ENCODE peak calls at places on chromosome 5, in six cellular contexts. C is brain microvascular endothelial cell, P is WERI-Rb-1, S is heart left ventricle, R is GM12878, Y is right lobe of liver. L is an unnamed sample.

GRCh38 chr5:36688722-36689121 is 82.3 kb downstream of the SLC1A3 start:
- DNase-seq in C (no peak), P (peak; percentile 33), S (no peak), R (no peak), Y (no peak), L (no peak)

GRCh38 chr5:74540582-74540981 is 99.9 kb downstream of the ENC1 start:
- DNase-seq in C (no peak), P (no peak), S (no peak), R (no peak), Y (no peak), L (no peak)

GRCh38 chr5:141637693-141638419 is 1.1 kb downstream of the RELL2 start:
- DNase-seq in C (peak; percentile 46), P (peak; percentile 80), S (peak; percentile 82), R (no peak), Y (peak; percentile 75), L (peak; percentile 81)

GRCh38 chr5:171579849-171580505 is 160.5 kb downstream of the FGF18 start:
- DNase-seq in C (no peak), P (no peak), S (no peak), R (no peak), Y (no peak), L (no peak)

GRCh38 chr5:72149742-72150141 is 42.5 kb downstream of the MAP1B start:
- DNase-seq in C (no peak), P (no peak), S (no peak), R (no peak), Y (no peak), L (no peak)

GRCh38 chr5:75651575-75651974 is 40.3 kb downstream of the ANKDD1B start:
- DNase-seq in C (no peak), P (no peak), S (no peak), R (no peak), Y (no peak), L (no peak)

GRCh38 chr5:14615365-14615764 is 33.8 kb downstream of the OTULINL start:
- DNase-seq in C (no peak), P (no peak), S (no peak), R (no peak), Y (no peak), L (no peak)

GRCh38 chr5:94745786-94746730 is 127.6 kb downstream of the SLF1 start:
- DNase-seq in C (peak; percentile 25), P (no peak), S (no peak), R (peak; percentile 56), Y (no peak), L (peak; percentile 78)

GRCh38 chr5:43409809-43410271 is 2.4 kb downstream of the CCL28 start:
- DNase-seq in C (no peak), P (no peak), S (no peak), R (no peak), Y (no peak), L (no peak)

GRCh38 chr5:1568201-1568979 is 44.6 kb upstream of the LPCAT1 start:
- DNase-seq in C (peak; percentile 83), P (no peak), S (no peak), R (no peak), Y (no peak), L (no peak)

GRCh38 chr5:87354496-87354895 is 58.2 kb downstream of the CCNH start:
- DNase-seq in C (no peak), P (no peak), S (no peak), R (peak; percentile 27), Y (no peak), L (no peak)

GRCh38 chr5:40396312-40396711 is 283.4 kb upstream of the PTGER4 start:
- DNase-seq in C (no peak), P (no peak), S (no peak), R (no peak), Y (no peak), L (no peak)

GRCh38 chr5:394671-395155 is 48.3 kb upstream of the EXOC3 start:
- DNase-seq in C (no peak), P (no peak), S (peak; percentile 54), R (no peak), Y (no peak), L (no peak)

GRCh38 chr5:73494716-73495115 is 3.5 kb upstream of the BTF3 start:
- DNase-seq in C (no peak), P (no peak), S (no peak), R (no peak), Y (no peak), L (no peak)

GRCh38 chr5:75512383-75513074 is 838 bp downstream of the POLK start:
- DNase-seq in C (no peak), P (no peak), S (no peak), R (no peak), Y (no peak), L (no peak)

GRCh38 chr5:59039296-59040006 is 456.6 kb downstream of the RAB3C start:
- DNase-seq in C (peak; percentile 78), P (peak; percentile 58), S (peak; percentile 93), R (no peak), Y (peak; percentile 82), L (peak; percentile 59)

GRCh38 chr5:10762178-10762775 is 1.2 kb upstream of the DAP start:
- DNase-seq in C (no peak), P (no peak), S (no peak), R (no peak), Y (peak; percentile 76), L (no peak)

GRCh38 chr5:2695200-2695891 is 56.1 kb downstream of the IRX2 start:
- DNase-seq in C (no peak), P (peak; percentile 5), S (no peak), R (no peak), Y (no peak), L (no peak)

GRCh38 chr5:111962906-111963305 is 205.9 kb upstream of the NREP start:
- DNase-seq in C (no peak), P (no peak), S (no peak), R (no peak), Y (no peak), L (no peak)

GRCh38 chr5:149581192-149581861 is at the start of gene ARHGEF37:
- DNase-seq in C (no peak), P (peak; percentile 64), S (peak; percentile 96), R (no peak), Y (peak; percentile 90), L (peak; percentile 29)

GRCh38 chr5:89471556-89471955 is 588.6 kb upstream of the MEF2C start:
- DNase-seq in C (no peak), P (no peak), S (no peak), R (no peak), Y (no peak), L (no peak)

GRCh38 chr5:95973793-95974325 is 12.2 kb upstream of the ELL2 start:
- DNase-seq in C (peak; percentile 93), P (no peak), S (no peak), R (peak; percentile 87), Y (no peak), L (peak; percentile 71)

GRCh38 chr5:122500245-122501086 is 188.4 kb downstream of the SNCAIP start:
- DNase-seq in C (peak; percentile 73), P (peak; percentile 53), S (no peak), R (no peak), Y (no peak), L (no peak)

GRCh38 chr5:153157156-153157555 is 333.3 kb upstream of the GRIA1 start:
- DNase-seq in C (no peak), P (no peak), S (no peak), R (no peak), Y (no peak), L (no peak)

GRCh38 chr5:13143630-13144029 is 800.9 kb downstream of the DNAH5 start:
- DNase-seq in C (no peak), P (no peak), S (no peak), R (no peak), Y (no peak), L (no peak)

GRCh38 chr5:171427318-171428167 is 8.1 kb downstream of the FGF18 start:
- DNase-seq in C (no peak), P (no peak), S (peak; percentile 75), R (no peak), Y (no peak), L (no peak)

GRCh38 chr5:176413709-176414191 is 2.6 kb downstream of the CLTB start:
- DNase-seq in C (no peak), P (peak; percentile 42), S (no peak), R (no peak), Y (no peak), L (no peak)

GRCh38 chr5:138716456-138716924 is 36.7 kb upstream of the CTNNA1 start:
- DNase-seq in C (no peak), P (no peak), S (no peak), R (no peak), Y (no peak), L (no peak)

GRCh38 chr5:178465228-178465860 is 124.8 kb downstream of the COL23A1 start:
- DNase-seq in C (no peak), P (no peak), S (no peak), R (no peak), Y (no peak), L (no peak)
- H3K27me3 ChIP-seq in C (no peaks in the 10 kb centered on the region), P (no peaks in the 10 kb centered on the region), S (no peaks in the 10 kb centered on the region), R (no peaks in the 10 kb centered on the region), Y (no peaks in the 10 kb centered on the region), L (no peaks in the 10 kb centered on the region)

GRCh38 chr5:101515721-101516120 is 612.6 kb upstream of the ST8SIA4 start:
- DNase-seq in C (no peak), P (no peak), S (no peak), R (no peak), Y (no peak), L (no peak)
- TF ChIP-seq CTCF in C (no peak), P (no peak), S (no peak), R (no peak), Y (no peak), L (no peak)

DNA sequence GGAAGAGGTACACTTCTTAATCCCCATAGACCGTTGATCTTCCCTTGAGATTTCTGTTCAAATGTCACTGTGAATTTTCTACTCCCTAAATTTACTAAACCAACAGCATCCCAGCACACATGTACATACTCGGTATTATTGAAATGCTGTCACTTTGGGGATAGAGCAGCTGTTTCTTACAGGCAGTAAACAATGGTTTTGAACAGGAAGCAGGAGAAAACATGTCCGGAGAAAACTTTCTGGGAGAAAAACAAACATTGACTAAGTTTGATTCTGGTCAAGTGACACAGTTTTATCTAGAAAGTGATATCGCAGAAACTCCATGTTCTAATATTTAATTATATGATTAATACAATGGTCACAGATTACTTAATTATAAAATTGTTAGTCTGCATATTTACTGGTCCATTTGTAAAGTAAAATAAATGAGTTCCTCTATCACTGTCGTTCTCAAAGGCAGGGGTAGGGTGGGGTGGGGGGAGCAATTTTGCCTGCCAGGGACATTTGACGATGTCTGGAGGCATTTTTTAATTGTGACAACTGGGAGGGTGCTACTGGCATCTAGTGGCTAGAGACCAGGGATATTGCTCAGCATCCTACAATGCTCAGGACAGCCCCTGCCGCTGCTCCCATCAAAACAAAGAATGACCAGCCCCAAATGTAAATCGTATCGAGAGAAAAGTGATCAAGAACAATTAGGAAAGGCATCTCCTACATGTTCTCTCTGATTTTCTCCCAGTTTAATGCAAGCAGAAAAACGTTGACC is 12.2 kb downstream of the TAS2R1 start:
- DNase-seq in C (peak; percentile 4), P (no peak), S (no peak), R (no peak), Y (no peak), L (no peak)
- H3K27me3 ChIP-seq in C (no peaks in the 10 kb centered on the region), P (no peaks in the 10 kb centered on the region), S (no peaks in the 10 kb centered on the region), R (no peaks in the 10 kb centered on the region), Y (no peaks in the 10 kb centered on the region), L (no peaks in the 10 kb centered on the region)

DNA sequence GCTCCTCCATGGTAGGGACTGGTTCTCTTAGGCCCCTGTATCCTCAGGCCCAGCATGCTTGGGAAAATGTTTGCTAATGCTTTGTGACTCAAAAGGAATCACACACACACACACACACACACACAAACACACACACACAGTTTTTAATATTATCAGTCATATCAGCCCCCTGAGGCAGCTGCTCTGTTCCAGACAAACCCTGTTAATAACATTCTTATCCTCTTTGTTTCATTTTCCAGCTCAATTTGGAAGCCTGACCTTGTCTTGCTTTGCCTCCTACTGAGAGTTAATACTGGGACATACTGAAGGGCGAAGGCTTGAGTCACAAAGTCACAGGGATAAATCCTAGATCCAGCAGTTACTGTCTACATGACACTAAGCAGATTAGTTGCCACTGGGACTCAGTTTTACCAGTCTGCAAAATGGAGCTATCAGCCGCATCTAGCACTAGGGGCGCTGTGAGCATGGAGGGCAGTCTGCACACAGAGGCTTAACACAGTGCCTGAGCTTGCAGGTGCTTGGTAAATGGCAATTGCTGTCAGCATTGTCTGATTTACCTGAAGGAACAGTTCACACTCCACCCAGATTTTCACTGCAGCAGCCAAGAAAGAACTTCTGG is 37.1 kb upstream of the KCNMB1 start:
- DNase-seq in C (no peak), P (no peak), S (no peak), R (no peak), Y (no peak), L (no peak)
- TF ChIP-seq CTCF in C (peak; percentile 4), P (no peak), S (no peak), R (peak; percentile 64), Y (no peak), L (peak; percentile 78)

L was measured in GM06990.